ENCODE peak calls at places on chromosomes 12 and 14, in ten cellular contexts. One of them, this sample, is unnamed.

GRCh38 chr12:66036317-66036716 is 94.2 kb downstream of the LLPH start:
- DNase-seq in NCI-H2171: no peak
- DNase-seq in HL-60: no peak
- DNase-seq in GF-D8: no peak
- DNase-seq in nucleus accumbens: no peak
- DNase-seq in neural crest cell: no peak
- DNase-seq in substantia nigra: no peak
- DNase-seq in mesendoderm: peak
- DNase-seq in cardiac muscle cell: peak
- DNase-seq in activated T-helper 1 cell treated with Interleukin-2 at 50 U/mL for 16 hours: no peak
- DNase-seq in this sample: no peak

GRCh38 chr14:61765225-61765943 is 3.2 kb downstream of the SNAPC1 start:
- DNase-seq in NCI-H2171: no peak
- DNase-seq in HL-60: no peak
- DNase-seq in GF-D8: no peak
- DNase-seq in nucleus accumbens: no peak
- DNase-seq in neural crest cell: no peak
- DNase-seq in substantia nigra: no peak
- DNase-seq in mesendoderm: peak
- DNase-seq in cardiac muscle cell: no peak
- DNase-seq in activated T-helper 1 cell treated with Interleukin-2 at 50 U/mL for 16 hours: no peak
- DNase-seq in this sample: no peak

GRCh38 chr12:103841690-103842584 is 903 bp upstream of the NT5DC3 start:
- DNase-seq in NCI-H2171: peak
- DNase-seq in HL-60: peak
- DNase-seq in GF-D8: no peak
- DNase-seq in nucleus accumbens: peak
- DNase-seq in neural crest cell: no peak
- DNase-seq in substantia nigra: peak
- DNase-seq in mesendoderm: peak
- DNase-seq in cardiac muscle cell: peak
- DNase-seq in activated T-helper 1 cell treated with Interleukin-2 at 50 U/mL for 16 hours: peak
- DNase-seq in this sample: no peak

GRCh38 chr12:29921307-29921706 is 137.6 kb upstream of the TMTC1 start:
- DNase-seq in NCI-H2171: no peak
- DNase-seq in HL-60: no peak
- DNase-seq in GF-D8: no peak
- DNase-seq in nucleus accumbens: no peak
- DNase-seq in neural crest cell: no peak
- DNase-seq in substantia nigra: no peak
- DNase-seq in mesendoderm: peak
- DNase-seq in cardiac muscle cell: peak
- DNase-seq in activated T-helper 1 cell treated with Interleukin-2 at 50 U/mL for 16 hours: no peak
- DNase-seq in this sample: no peak

GRCh38 chr12:129179941-129180340 is 326.7 kb downstream of the GLT1D1 start:
- DNase-seq in NCI-H2171: no peak
- DNase-seq in HL-60: no peak
- DNase-seq in GF-D8: no peak
- DNase-seq in nucleus accumbens: no peak
- DNase-seq in neural crest cell: no peak
- DNase-seq in substantia nigra: no peak
- DNase-seq in mesendoderm: no peak
- DNase-seq in cardiac muscle cell: no peak
- DNase-seq in activated T-helper 1 cell treated with Interleukin-2 at 50 U/mL for 16 hours: no peak
- DNase-seq in this sample: no peak

GRCh38 chr12:53973093-53974042 is at the start of gene HOXC11:
- DNase-seq in NCI-H2171: no peak
- DNase-seq in HL-60: no peak
- DNase-seq in GF-D8: no peak
- DNase-seq in nucleus accumbens: no peak
- DNase-seq in neural crest cell: no peak
- DNase-seq in substantia nigra: no peak
- DNase-seq in mesendoderm: no peak
- DNase-seq in cardiac muscle cell: no peak
- DNase-seq in activated T-helper 1 cell treated with Interleukin-2 at 50 U/mL for 16 hours: no peak
- DNase-seq in this sample: no peak

GRCh38 chr14:89405712-89406111 is 11.3 kb downstream of the FOXN3 start:
- DNase-seq in NCI-H2171: no peak
- DNase-seq in HL-60: no peak
- DNase-seq in GF-D8: no peak
- DNase-seq in nucleus accumbens: no peak
- DNase-seq in neural crest cell: no peak
- DNase-seq in substantia nigra: no peak
- DNase-seq in mesendoderm: no peak
- DNase-seq in cardiac muscle cell: no peak
- DNase-seq in activated T-helper 1 cell treated with Interleukin-2 at 50 U/mL for 16 hours: no peak
- DNase-seq in this sample: no peak

GRCh38 chr12:93198086-93198485 is 179.6 kb upstream of the NUDT4 start:
- DNase-seq in NCI-H2171: no peak
- DNase-seq in HL-60: no peak
- DNase-seq in GF-D8: no peak
- DNase-seq in nucleus accumbens: peak
- DNase-seq in neural crest cell: no peak
- DNase-seq in substantia nigra: no peak
- DNase-seq in mesendoderm: no peak
- DNase-seq in cardiac muscle cell: no peak
- DNase-seq in activated T-helper 1 cell treated with Interleukin-2 at 50 U/mL for 16 hours: no peak
- DNase-seq in this sample: no peak

GRCh38 chr12:49342066-49342913 is 4.4 kb upstream of the DNAJC22 start:
- DNase-seq in NCI-H2171: peak
- DNase-seq in HL-60: peak
- DNase-seq in GF-D8: peak
- DNase-seq in nucleus accumbens: peak
- DNase-seq in neural crest cell: peak
- DNase-seq in substantia nigra: peak
- DNase-seq in mesendoderm: peak
- DNase-seq in cardiac muscle cell: peak
- DNase-seq in activated T-helper 1 cell treated with Interleukin-2 at 50 U/mL for 16 hours: peak
- DNase-seq in this sample: peak

GRCh38 chr14:30559638-30560071 is 697 bp downstream of the G2E3 start:
- DNase-seq in NCI-H2171: peak
- DNase-seq in HL-60: peak
- DNase-seq in GF-D8: no peak
- DNase-seq in nucleus accumbens: no peak
- DNase-seq in neural crest cell: no peak
- DNase-seq in substantia nigra: no peak
- DNase-seq in mesendoderm: peak
- DNase-seq in cardiac muscle cell: peak
- DNase-seq in activated T-helper 1 cell treated with Interleukin-2 at 50 U/mL for 16 hours: no peak
- DNase-seq in this sample: no peak

GRCh38 chr12:14716848-14717444 is 20.5 kb upstream of the GUCY2C start:
- DNase-seq in NCI-H2171: no peak
- DNase-seq in HL-60: peak
- DNase-seq in GF-D8: no peak
- DNase-seq in nucleus accumbens: no peak
- DNase-seq in neural crest cell: peak
- DNase-seq in substantia nigra: no peak
- DNase-seq in mesendoderm: peak
- DNase-seq in cardiac muscle cell: peak
- DNase-seq in activated T-helper 1 cell treated with Interleukin-2 at 50 U/mL for 16 hours: peak
- DNase-seq in this sample: no peak

GRCh38 chr14:24215495-24216344 is at the start of gene MDP1:
- DNase-seq in NCI-H2171: peak
- DNase-seq in HL-60: peak
- DNase-seq in GF-D8: peak
- DNase-seq in nucleus accumbens: peak
- DNase-seq in neural crest cell: peak
- DNase-seq in substantia nigra: peak
- DNase-seq in mesendoderm: peak
- DNase-seq in cardiac muscle cell: peak
- DNase-seq in activated T-helper 1 cell treated with Interleukin-2 at 50 U/mL for 16 hours: peak
- DNase-seq in this sample: peak

GRCh38 chr12:51219345-51219744 is 1.5 kb upstream of the POU6F1 start:
- DNase-seq in NCI-H2171: no peak
- DNase-seq in HL-60: no peak
- DNase-seq in GF-D8: no peak
- DNase-seq in nucleus accumbens: no peak
- DNase-seq in neural crest cell: no peak
- DNase-seq in substantia nigra: no peak
- DNase-seq in mesendoderm: no peak
- DNase-seq in cardiac muscle cell: no peak
- DNase-seq in activated T-helper 1 cell treated with Interleukin-2 at 50 U/mL for 16 hours: no peak
- DNase-seq in this sample: no peak

GRCh38 chr14:78849952-78850351 is 679.8 kb downstream of the NRXN3 start:
- DNase-seq in NCI-H2171: no peak
- DNase-seq in HL-60: no peak
- DNase-seq in GF-D8: no peak
- DNase-seq in nucleus accumbens: no peak
- DNase-seq in neural crest cell: no peak
- DNase-seq in substantia nigra: no peak
- DNase-seq in mesendoderm: peak
- DNase-seq in cardiac muscle cell: no peak
- DNase-seq in activated T-helper 1 cell treated with Interleukin-2 at 50 U/mL for 16 hours: no peak
- DNase-seq in this sample: no peak

GRCh38 chr14:100634026-100634425 is 46.8 kb upstream of the BEGAIN start:
- DNase-seq in NCI-H2171: peak
- DNase-seq in HL-60: no peak
- DNase-seq in GF-D8: no peak
- DNase-seq in nucleus accumbens: no peak
- DNase-seq in neural crest cell: no peak
- DNase-seq in substantia nigra: no peak
- DNase-seq in mesendoderm: no peak
- DNase-seq in cardiac muscle cell: no peak
- DNase-seq in activated T-helper 1 cell treated with Interleukin-2 at 50 U/mL for 16 hours: no peak
- DNase-seq in this sample: no peak